ENCODE peak calls at places on chromosomes 5 and 9, in four cellular contexts. F, U, G and I are unnamed samples.

GRCh38 chr9:95574176-95574575 is 57.4 kb upstream of the PTCH1 start:
- DNase-seq in F (no peak), U (no peak), G (no peak), I (no peak)

GRCh38 chr9:1726993-1727759 is 288.0 kb upstream of the SMARCA2 start:
- DNase-seq in F (no peak), U (no peak), G (no peak), I (no peak)

GRCh38 chr5:39119404-39120051 is 45.3 kb upstream of the RICTOR start:
- DNase-seq in F (no peak), U (no peak), G (no peak), I (no peak)

GRCh38 chr9:130380920-130381469 is 63.8 kb upstream of the ASS1 start:
- DNase-seq in F (no peak), U (no peak), G (no peak), I (no peak)

GRCh38 chr5:93850311-93850710 is 108.9 kb upstream of the POU5F2 start:
- DNase-seq in F (no peak), U (no peak), G (no peak), I (no peak)

GRCh38 chr9:125522328-125522725 is 184.7 kb downstream of the MAPKAP1 start:
- DNase-seq in F (no peak), U (no peak), G (no peak), I (no peak)

GRCh38 chr5:181167814-181168488 is 20.6 kb downstream of the OR2V2 start:
- DNase-seq in F (no peak), U (peak), G (no peak), I (no peak)

GRCh38 chr5:126826619-126827215 is 49.8 kb downstream of the LMNB1 start:
- DNase-seq in F (no peak), U (no peak), G (no peak), I (no peak)

GRCh38 chr9:6414291-6414690 is 1.3 kb downstream of the UHRF2 start:
- DNase-seq in F (no peak), U (no peak), G (no peak), I (no peak)

GRCh38 chr5:33641722-33642505 is 201.1 kb downstream of the TARS1 start:
- DNase-seq in F (no peak), U (no peak), G (peak), I (no peak)

GRCh38 chr9:114895605-114896004 is 34.8 kb downstream of the TNFSF8 start:
- DNase-seq in F (no peak), U (no peak), G (no peak), I (no peak)

GRCh38 chr9:107615325-107615724 is 125.8 kb upstream of the KLF4 start:
- DNase-seq in F (no peak), U (no peak), G (no peak), I (no peak)
- TF ChIP-seq ZNF274 in F (no peak), U (no peak), G (no peak), I (no peak)

DNA sequence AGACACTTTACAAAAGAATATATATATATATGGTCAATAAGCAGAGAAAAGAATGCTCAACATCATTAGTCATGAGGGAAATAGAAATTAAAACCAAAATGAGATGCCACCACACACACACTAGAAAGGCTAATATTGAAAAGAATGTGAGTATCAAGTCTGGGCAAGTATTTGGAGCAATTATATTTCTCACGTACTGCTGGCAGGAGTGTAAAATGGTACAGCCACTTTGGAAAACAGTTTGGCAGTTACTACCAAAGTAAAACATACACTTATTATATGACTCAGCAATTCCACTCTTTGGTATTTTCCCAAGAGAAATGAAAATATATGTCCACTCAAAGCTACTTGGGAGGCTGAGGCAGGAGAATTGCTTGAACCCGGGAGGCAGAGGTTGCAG is 29.8 kb downstream of the NEUROG1 start:
- DNase-seq in F (no peak), U (no peak), G (no peak), I (no peak)
- TF ChIP-seq ZBTB33 in F (no peak), U (no peak), G (no peak), I (no peak)

GRCh38 chr9:110935829-110936228 is 102.4 kb downstream of the LPAR1 start:
- DNase-seq in F (no peak), U (no peak), G (no peak), I (no peak)

GRCh38 chr9:110936719-110937452 is 101.4 kb downstream of the LPAR1 start:
- DNase-seq in F (no peak), U (no peak), G (no peak), I (no peak)

GRCh38 chr9:110932883-110933282 is 105.4 kb downstream of the LPAR1 start:
- DNase-seq in F (no peak), U (no peak), G (no peak), I (no peak)

GRCh38 chr9:110936252-110936651 is 102.0 kb downstream of the LPAR1 start:
- DNase-seq in F (no peak), U (no peak), G (no peak), I (no peak)

DNA sequence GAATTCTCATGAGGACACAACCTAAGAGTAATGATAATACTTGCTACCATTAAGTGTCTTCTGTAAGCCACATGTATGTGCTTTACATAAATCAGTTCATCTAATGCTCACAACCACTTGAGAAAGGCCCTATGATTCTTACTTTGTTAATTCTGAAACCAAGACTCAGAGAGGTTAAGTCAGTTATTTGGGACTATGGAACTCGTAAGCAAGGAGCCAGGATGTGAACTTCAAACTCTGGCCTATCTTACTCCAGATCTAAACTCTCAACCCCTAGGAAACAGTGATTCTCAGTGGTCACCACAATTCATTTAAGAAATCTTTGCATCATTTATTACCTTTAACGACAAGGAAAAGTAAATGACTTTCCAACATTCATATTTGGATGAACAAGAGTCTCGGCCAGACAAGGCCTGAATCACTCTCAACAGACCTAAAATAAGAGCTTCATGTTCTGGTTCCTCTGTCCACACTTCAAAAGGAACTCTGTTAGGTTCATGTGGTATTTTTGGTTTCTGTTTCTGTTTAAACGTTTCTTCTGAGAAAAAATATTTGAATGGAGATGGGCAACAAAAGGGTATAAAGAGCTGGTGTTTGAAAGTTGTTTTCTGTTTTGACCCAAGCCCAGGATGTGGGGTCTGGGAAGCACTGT is 104.8 kb downstream of the LPAR1 start:
- DNase-seq in F (no peak), U (no peak), G (peak), I (no peak)
- TF ChIP-seq POLR2AphosphoS5 in F (no peak), U (no peak), G (no peak), I (no peak)

DNA sequence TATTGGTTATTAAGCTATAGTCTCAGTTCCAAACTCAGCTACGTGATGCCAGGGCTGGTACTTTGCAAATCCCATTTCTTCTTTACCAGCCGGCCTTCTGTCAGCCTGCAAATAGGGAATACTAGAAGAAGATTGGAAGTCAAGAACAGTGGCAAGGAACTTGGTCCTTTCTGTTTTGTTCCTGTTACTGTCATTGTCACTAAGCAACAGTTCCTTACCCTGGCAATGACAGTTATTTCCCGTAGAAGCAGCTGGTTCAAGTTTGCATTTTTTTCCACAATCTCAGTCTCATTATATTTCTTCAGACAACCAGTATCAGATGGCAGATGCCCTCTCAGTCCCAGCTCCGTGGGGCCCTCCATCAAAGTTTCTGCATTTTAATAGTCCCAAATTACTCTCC is 9.1 kb upstream of the C1QTNF2 start:
- DNase-seq in F (no peak), U (no peak), G (no peak), I (no peak)
- TF ChIP-seq ZNF274 in F (no peak), U (no peak), G (no peak), I (no peak)